ENCODE peak calls at places on chromosomes 12 and 14, in eight cellular contexts. One of them, this sample, is unnamed.

GRCh38 chr12:111788178-111788654 is 21.5 kb downstream of the ALDH2 start:
- DNase-seq in BJ: no peak
- DNase-seq in A549: no peak
- DNase-seq in thoracic aorta: no peak
- DNase-seq in GOT3: no peak
- DNase-seq in tibial artery: no peak
- DNase-seq in fibroblast of the aortic adventitia: peak
- DNase-seq in HCT116: no peak
- DNase-seq in this sample: no peak

GRCh38 chr12:5964913-5965900 is 20.1 kb upstream of the ANO2 start:
- DNase-seq in HCT116: no peak
- DNase-seq in tibial artery: no peak
- DNase-seq in BJ: no peak
- DNase-seq in A549: no peak
- DNase-seq in thoracic aorta: no peak
- DNase-seq in fibroblast of the aortic adventitia: no peak
- DNase-seq in GOT3: no peak
- DNase-seq in this sample: no peak

GRCh38 chr12:129635003-129635685 is 268.7 kb downstream of the TMEM132D start:
- DNase-seq in tibial artery: no peak
- DNase-seq in A549: no peak
- DNase-seq in fibroblast of the aortic adventitia: no peak
- DNase-seq in HCT116: no peak
- DNase-seq in GOT3: no peak
- DNase-seq in thoracic aorta: no peak
- DNase-seq in BJ: no peak
- DNase-seq in this sample: no peak

GRCh38 chr14:88919502-88919901 is 95.1 kb downstream of the TTC8 start:
- DNase-seq in GOT3: no peak
- DNase-seq in BJ: no peak
- DNase-seq in A549: peak
- DNase-seq in thoracic aorta: no peak
- DNase-seq in HCT116: no peak
- DNase-seq in tibial artery: no peak
- DNase-seq in fibroblast of the aortic adventitia: no peak
- DNase-seq in this sample: no peak

GRCh38 chr12:554001-554285 is 94.2 kb downstream of the B4GALNT3 start:
- DNase-seq in thoracic aorta: no peak
- DNase-seq in fibroblast of the aortic adventitia: no peak
- DNase-seq in GOT3: no peak
- DNase-seq in HCT116: no peak
- DNase-seq in tibial artery: no peak
- DNase-seq in A549: no peak
- DNase-seq in BJ: no peak
- DNase-seq in this sample: no peak

GRCh38 chr12:1778911-1779310 is 41.5 kb upstream of the LRTM2 start:
- DNase-seq in HCT116: no peak
- DNase-seq in tibial artery: no peak
- DNase-seq in A549: no peak
- DNase-seq in BJ: no peak
- DNase-seq in thoracic aorta: no peak
- DNase-seq in GOT3: no peak
- DNase-seq in fibroblast of the aortic adventitia: peak
- DNase-seq in this sample: no peak

GRCh38 chr14:56271988-56272387 is 153.8 kb downstream of the PELI2 start:
- DNase-seq in BJ: peak
- DNase-seq in GOT3: no peak
- DNase-seq in thoracic aorta: no peak
- DNase-seq in fibroblast of the aortic adventitia: peak
- DNase-seq in A549: no peak
- DNase-seq in HCT116: no peak
- DNase-seq in tibial artery: no peak
- DNase-seq in this sample: no peak

GRCh38 chr12:122659579-122659978 is 43.6 kb downstream of the HCAR2 start:
- DNase-seq in fibroblast of the aortic adventitia: no peak
- DNase-seq in BJ: no peak
- DNase-seq in A549: no peak
- DNase-seq in thoracic aorta: no peak
- DNase-seq in GOT3: no peak
- DNase-seq in tibial artery: no peak
- DNase-seq in HCT116: no peak
- DNase-seq in this sample: no peak

GRCh38 chr12:95253386-95253785 is 35.8 kb downstream of the VEZT start:
- DNase-seq in BJ: no peak
- DNase-seq in A549: no peak
- DNase-seq in thoracic aorta: no peak
- DNase-seq in HCT116: no peak
- DNase-seq in fibroblast of the aortic adventitia: no peak
- DNase-seq in tibial artery: no peak
- DNase-seq in GOT3: no peak
- DNase-seq in this sample: no peak

GRCh38 chr14:20834899-20835298 is 32.3 kb upstream of the RNASE1 start:
- DNase-seq in A549: no peak
- DNase-seq in HCT116: no peak
- DNase-seq in fibroblast of the aortic adventitia: no peak
- DNase-seq in tibial artery: no peak
- DNase-seq in BJ: no peak
- DNase-seq in thoracic aorta: no peak
- DNase-seq in GOT3: no peak
- DNase-seq in this sample: no peak

GRCh38 chr12:110149104-110149660 is 25.0 kb downstream of the IFT81 start:
- DNase-seq in fibroblast of the aortic adventitia: no peak
- DNase-seq in thoracic aorta: no peak
- DNase-seq in A549: no peak
- DNase-seq in BJ: no peak
- DNase-seq in GOT3: no peak
- DNase-seq in tibial artery: no peak
- DNase-seq in HCT116: no peak
- DNase-seq in this sample: no peak

GRCh38 chr14:51109651-51110050 is 14.7 kb upstream of the TRIM9 start:
- DNase-seq in BJ: no peak
- DNase-seq in fibroblast of the aortic adventitia: no peak
- DNase-seq in HCT116: no peak
- DNase-seq in GOT3: no peak
- DNase-seq in A549: no peak
- DNase-seq in tibial artery: no peak
- DNase-seq in thoracic aorta: no peak
- DNase-seq in this sample: no peak

GRCh38 chr14:42141328-42141727 is 534.7 kb downstream of the LRFN5 start:
- DNase-seq in fibroblast of the aortic adventitia: no peak
- DNase-seq in BJ: no peak
- DNase-seq in thoracic aorta: no peak
- DNase-seq in GOT3: no peak
- DNase-seq in A549: no peak
- DNase-seq in tibial artery: no peak
- DNase-seq in HCT116: no peak
- DNase-seq in this sample: no peak

GRCh38 chr12:7130791-7131501 is 775 bp downstream of the CLSTN3 start:
- DNase-seq in fibroblast of the aortic adventitia: peak
- DNase-seq in A549: no peak
- DNase-seq in HCT116: no peak
- DNase-seq in GOT3: no peak
- DNase-seq in thoracic aorta: no peak
- DNase-seq in tibial artery: no peak
- DNase-seq in BJ: no peak
- DNase-seq in this sample: no peak

GRCh38 chr14:104346112-104346462 is 207.7 kb downstream of the KIF26A start:
- DNase-seq in BJ: no peak
- DNase-seq in tibial artery: no peak
- DNase-seq in fibroblast of the aortic adventitia: no peak
- DNase-seq in A549: no peak
- DNase-seq in HCT116: no peak
- DNase-seq in GOT3: no peak
- DNase-seq in thoracic aorta: no peak
- DNase-seq in this sample: no peak

GRCh38 chr12:102821149-102821548 is 95.9 kb downstream of the PAH start:
- DNase-seq in tibial artery: no peak
- DNase-seq in BJ: no peak
- DNase-seq in fibroblast of the aortic adventitia: no peak
- DNase-seq in HCT116: no peak
- DNase-seq in GOT3: no peak
- DNase-seq in thoracic aorta: no peak
- DNase-seq in A549: no peak
- DNase-seq in this sample: no peak

GRCh38 chr14:28652782-28653181 is 113.8 kb upstream of the FOXG1 start:
- DNase-seq in thoracic aorta: no peak
- DNase-seq in fibroblast of the aortic adventitia: peak
- DNase-seq in HCT116: no peak
- DNase-seq in A549: peak
- DNase-seq in tibial artery: no peak
- DNase-seq in GOT3: no peak
- DNase-seq in BJ: no peak
- DNase-seq in this sample: no peak

GRCh38 chr12:102816816-102817434 is 100.1 kb downstream of the PAH start:
- DNase-seq in HCT116: peak
- DNase-seq in GOT3: no peak
- DNase-seq in fibroblast of the aortic adventitia: peak
- DNase-seq in A549: peak
- DNase-seq in BJ: no peak
- DNase-seq in thoracic aorta: no peak
- DNase-seq in tibial artery: no peak
- DNase-seq in this sample: no peak

GRCh38 chr12:55706840-55707671 is 648 bp downstream of the ITGA7 start:
- DNase-seq in tibial artery: no peak
- DNase-seq in fibroblast of the aortic adventitia: no peak
- DNase-seq in thoracic aorta: no peak
- DNase-seq in GOT3: no peak
- DNase-seq in A549: no peak
- DNase-seq in BJ: no peak
- DNase-seq in HCT116: no peak
- DNase-seq in this sample: no peak

GRCh38 chr14:46574236-46574970 is 77.2 kb downstream of the RPL10L start:
- DNase-seq in tibial artery: no peak
- DNase-seq in thoracic aorta: no peak
- DNase-seq in BJ: no peak
- DNase-seq in HCT116: no peak
- DNase-seq in GOT3: no peak
- DNase-seq in A549: no peak
- DNase-seq in fibroblast of the aortic adventitia: no peak
- DNase-seq in this sample: no peak

GRCh38 chr14:103056322-103057027 is 874 bp downstream of the CDC42BPB start:
- DNase-seq in thoracic aorta: no peak
- DNase-seq in tibial artery: peak
- DNase-seq in A549: peak
- DNase-seq in BJ: no peak
- DNase-seq in HCT116: no peak
- DNase-seq in GOT3: no peak
- DNase-seq in fibroblast of the aortic adventitia: peak
- DNase-seq in this sample: peak

GRCh38 chr12:49260165-49260564 is 4.7 kb upstream of the TUBA1C start:
- DNase-seq in HCT116: no peak
- DNase-seq in BJ: no peak
- DNase-seq in A549: no peak
- DNase-seq in tibial artery: no peak
- DNase-seq in fibroblast of the aortic adventitia: peak
- DNase-seq in thoracic aorta: no peak
- DNase-seq in GOT3: no peak
- DNase-seq in this sample: no peak

GRCh38 chr12:88471641-88472040 is 108.6 kb downstream of the KITLG start:
- DNase-seq in fibroblast of the aortic adventitia: peak
- DNase-seq in tibial artery: no peak
- DNase-seq in HCT116: peak
- DNase-seq in BJ: peak
- DNase-seq in thoracic aorta: no peak
- DNase-seq in A549: no peak
- DNase-seq in GOT3: no peak
- DNase-seq in this sample: no peak

GRCh38 chr14:98925362-98926040 is 346.5 kb downstream of the BCL11B start:
- DNase-seq in thoracic aorta: no peak
- DNase-seq in tibial artery: peak
- DNase-seq in BJ: no peak
- DNase-seq in HCT116: no peak
- DNase-seq in GOT3: no peak
- DNase-seq in fibroblast of the aortic adventitia: no peak
- DNase-seq in A549: no peak
- DNase-seq in this sample: no peak

GRCh38 chr12:123011701-123012100 is 31.2 kb downstream of the ARL6IP4 start:
- DNase-seq in HCT116: no peak
- DNase-seq in fibroblast of the aortic adventitia: no peak
- DNase-seq in tibial artery: no peak
- DNase-seq in GOT3: no peak
- DNase-seq in A549: no peak
- DNase-seq in thoracic aorta: no peak
- DNase-seq in BJ: no peak
- DNase-seq in this sample: no peak

GRCh38 chr12:24838531-24838950 is 110.4 kb downstream of the BCAT1 start:
- DNase-seq in A549: no peak
- DNase-seq in fibroblast of the aortic adventitia: peak
- DNase-seq in GOT3: no peak
- DNase-seq in thoracic aorta: no peak
- DNase-seq in tibial artery: peak
- DNase-seq in HCT116: no peak
- DNase-seq in BJ: peak
- DNase-seq in this sample: no peak

GRCh38 chr12:26563555-26563954 is 269.4 kb downstream of the ITPR2 start:
- DNase-seq in tibial artery: no peak
- DNase-seq in A549: no peak
- DNase-seq in fibroblast of the aortic adventitia: no peak
- DNase-seq in thoracic aorta: no peak
- DNase-seq in GOT3: no peak
- DNase-seq in HCT116: no peak
- DNase-seq in BJ: no peak
- DNase-seq in this sample: no peak

GRCh38 chr12:70733385-70733784 is 96.2 kb upstream of the PTPRB start:
- DNase-seq in BJ: no peak
- DNase-seq in tibial artery: no peak
- DNase-seq in HCT116: peak
- DNase-seq in fibroblast of the aortic adventitia: peak
- DNase-seq in A549: peak
- DNase-seq in thoracic aorta: no peak
- DNase-seq in GOT3: no peak
- DNase-seq in this sample: peak

GRCh38 chr12:126708492-126708896 is 1558.5 kb upstream of the TMEM132C start:
- DNase-seq in tibial artery: no peak
- DNase-seq in thoracic aorta: no peak
- DNase-seq in fibroblast of the aortic adventitia: peak
- DNase-seq in HCT116: no peak
- DNase-seq in GOT3: no peak
- DNase-seq in A549: no peak
- DNase-seq in BJ: peak
- DNase-seq in this sample: no peak

GRCh38 chr12:24966951-24967564 is 18.2 kb upstream of the BCAT1 start:
- DNase-seq in GOT3: no peak
- DNase-seq in HCT116: no peak
- DNase-seq in tibial artery: no peak
- DNase-seq in thoracic aorta: no peak
- DNase-seq in fibroblast of the aortic adventitia: no peak
- DNase-seq in BJ: no peak
- DNase-seq in A549: no peak
- DNase-seq in this sample: no peak

GRCh38 chr12:89439946-89440345 is 84.7 kb downstream of the GALNT4 start:
- DNase-seq in BJ: no peak
- DNase-seq in thoracic aorta: no peak
- DNase-seq in A549: no peak
- DNase-seq in GOT3: no peak
- DNase-seq in HCT116: no peak
- DNase-seq in fibroblast of the aortic adventitia: peak
- DNase-seq in tibial artery: no peak
- DNase-seq in this sample: no peak

GRCh38 chr14:68653754-68654153 is 139.1 kb downstream of the ZFP36L1 start:
- DNase-seq in tibial artery: no peak
- DNase-seq in fibroblast of the aortic adventitia: no peak
- DNase-seq in HCT116: no peak
- DNase-seq in BJ: no peak
- DNase-seq in thoracic aorta: no peak
- DNase-seq in GOT3: no peak
- DNase-seq in A549: no peak
- DNase-seq in this sample: no peak